ENCODE peak calls at places on chromosomes 6 and 20, in five cellular contexts. One of them, this sample, is unnamed.
A peak's percentile ranks its signal among the peaks of the same experiment; 100 is the strongest.

GRCh38 chr6:109894181-109894580 is 83.9 kb upstream of the GPR6 start:
- DNase-seq in NCI-H510A: no peak
- DNase-seq in fibroblast of the conjunctiva: no peak
- DNase-seq in stimulated activated CD4-positive, alpha-beta T cell treated with anti-CD3 and anti-CD28 coated beads, TNF-alpha, amount 100 ng/mL, for 48 hours: no peak
- DNase-seq in heart right ventricle: no peak
- DNase-seq in this sample: no peak

GRCh38 chr6:106730672-106731071 is 101.3 kb downstream of the QRSL1 start:
- DNase-seq in stimulated activated CD4-positive, alpha-beta T cell treated with anti-CD3 and anti-CD28 coated beads, TNF-alpha, amount 100 ng/mL, for 48 hours: no peak
- DNase-seq in heart right ventricle: no peak
- DNase-seq in NCI-H510A: no peak
- DNase-seq in fibroblast of the conjunctiva: no peak
- DNase-seq in this sample: no peak

GRCh38 chr6:131646249-131646670 is 9.2 kb downstream of the ENPP3 start:
- DNase-seq in heart right ventricle: no peak
- DNase-seq in NCI-H510A: no peak
- DNase-seq in stimulated activated CD4-positive, alpha-beta T cell treated with anti-CD3 and anti-CD28 coated beads, TNF-alpha, amount 100 ng/mL, for 48 hours: no peak
- DNase-seq in fibroblast of the conjunctiva: no peak
- DNase-seq in this sample: no peak

GRCh38 chr20:62364911-62365736 is 2.0 kb downstream of the LAMA5 start:
- DNase-seq in NCI-H510A: no peak
- DNase-seq in fibroblast of the conjunctiva: no peak
- DNase-seq in stimulated activated CD4-positive, alpha-beta T cell treated with anti-CD3 and anti-CD28 coated beads, TNF-alpha, amount 100 ng/mL, for 48 hours: no peak
- DNase-seq in heart right ventricle: peak; percentile 71
- DNase-seq in this sample: no peak

GRCh38 chr20:19414600-19414999 is 202.2 kb downstream of the SLC24A3 start:
- DNase-seq in fibroblast of the conjunctiva: no peak
- DNase-seq in NCI-H510A: no peak
- DNase-seq in stimulated activated CD4-positive, alpha-beta T cell treated with anti-CD3 and anti-CD28 coated beads, TNF-alpha, amount 100 ng/mL, for 48 hours: no peak
- DNase-seq in heart right ventricle: no peak
- DNase-seq in this sample: no peak

GRCh38 chr6:121247386-121247785 is 86.9 kb downstream of the TBC1D32 start:
- DNase-seq in NCI-H510A: no peak
- DNase-seq in heart right ventricle: no peak
- DNase-seq in fibroblast of the conjunctiva: no peak
- DNase-seq in stimulated activated CD4-positive, alpha-beta T cell treated with anti-CD3 and anti-CD28 coated beads, TNF-alpha, amount 100 ng/mL, for 48 hours: no peak
- DNase-seq in this sample: peak; percentile 19

GRCh38 chr6:12968839-12969558 is 252.4 kb downstream of the PHACTR1 start:
- DNase-seq in stimulated activated CD4-positive, alpha-beta T cell treated with anti-CD3 and anti-CD28 coated beads, TNF-alpha, amount 100 ng/mL, for 48 hours: no peak
- DNase-seq in fibroblast of the conjunctiva: no peak
- DNase-seq in NCI-H510A: no peak
- DNase-seq in heart right ventricle: no peak
- DNase-seq in this sample: no peak

GRCh38 chr6:106790935-106791334 is 161.6 kb downstream of the QRSL1 start:
- DNase-seq in stimulated activated CD4-positive, alpha-beta T cell treated with anti-CD3 and anti-CD28 coated beads, TNF-alpha, amount 100 ng/mL, for 48 hours: no peak
- DNase-seq in heart right ventricle: no peak
- DNase-seq in NCI-H510A: no peak
- DNase-seq in fibroblast of the conjunctiva: no peak
- DNase-seq in this sample: no peak

GRCh38 chr6:162463573-162463972 is 264.0 kb downstream of the PRKN start:
- DNase-seq in stimulated activated CD4-positive, alpha-beta T cell treated with anti-CD3 and anti-CD28 coated beads, TNF-alpha, amount 100 ng/mL, for 48 hours: no peak
- DNase-seq in NCI-H510A: no peak
- DNase-seq in heart right ventricle: no peak
- DNase-seq in fibroblast of the conjunctiva: no peak
- DNase-seq in this sample: no peak

GRCh38 chr20:51586005-51586440 is 43.5 kb upstream of the NFATC2 start:
- DNase-seq in heart right ventricle: no peak
- DNase-seq in stimulated activated CD4-positive, alpha-beta T cell treated with anti-CD3 and anti-CD28 coated beads, TNF-alpha, amount 100 ng/mL, for 48 hours: no peak
- DNase-seq in NCI-H510A: no peak
- DNase-seq in fibroblast of the conjunctiva: no peak
- DNase-seq in this sample: peak; percentile 95

GRCh38 chr6:30530013-30530412 is 26.3 kb downstream of the GNL1 start:
- DNase-seq in NCI-H510A: no peak
- DNase-seq in stimulated activated CD4-positive, alpha-beta T cell treated with anti-CD3 and anti-CD28 coated beads, TNF-alpha, amount 100 ng/mL, for 48 hours: no peak
- DNase-seq in heart right ventricle: no peak
- DNase-seq in fibroblast of the conjunctiva: no peak
- DNase-seq in this sample: no peak

GRCh38 chr6:91185072-91185471 is 598.2 kb upstream of the MAP3K7 start:
- DNase-seq in NCI-H510A: no peak
- DNase-seq in stimulated activated CD4-positive, alpha-beta T cell treated with anti-CD3 and anti-CD28 coated beads, TNF-alpha, amount 100 ng/mL, for 48 hours: no peak
- DNase-seq in heart right ventricle: no peak
- DNase-seq in fibroblast of the conjunctiva: no peak
- DNase-seq in this sample: no peak

GRCh38 chr20:21607971-21608735 is 94.3 kb upstream of the NKX2-2 start:
- DNase-seq in NCI-H510A: no peak
- DNase-seq in stimulated activated CD4-positive, alpha-beta T cell treated with anti-CD3 and anti-CD28 coated beads, TNF-alpha, amount 100 ng/mL, for 48 hours: no peak
- DNase-seq in fibroblast of the conjunctiva: no peak
- DNase-seq in heart right ventricle: peak; percentile 13
- DNase-seq in this sample: no peak

GRCh38 chr6:97055743-97056142 is 131.2 kb downstream of the KLHL32 start:
- DNase-seq in fibroblast of the conjunctiva: no peak
- DNase-seq in stimulated activated CD4-positive, alpha-beta T cell treated with anti-CD3 and anti-CD28 coated beads, TNF-alpha, amount 100 ng/mL, for 48 hours: no peak
- DNase-seq in NCI-H510A: no peak
- DNase-seq in heart right ventricle: no peak
- DNase-seq in this sample: no peak

GRCh38 chr6:113489946-113490345 is 367.2 kb upstream of the MARCKS start:
- DNase-seq in NCI-H510A: no peak
- DNase-seq in fibroblast of the conjunctiva: no peak
- DNase-seq in stimulated activated CD4-positive, alpha-beta T cell treated with anti-CD3 and anti-CD28 coated beads, TNF-alpha, amount 100 ng/mL, for 48 hours: no peak
- DNase-seq in heart right ventricle: no peak
- DNase-seq in this sample: peak; percentile 7

GRCh38 chr6:130575971-130576370 is 210.2 kb downstream of the TMEM200A start:
- DNase-seq in heart right ventricle: no peak
- DNase-seq in fibroblast of the conjunctiva: no peak
- DNase-seq in stimulated activated CD4-positive, alpha-beta T cell treated with anti-CD3 and anti-CD28 coated beads, TNF-alpha, amount 100 ng/mL, for 48 hours: peak; percentile 41
- DNase-seq in NCI-H510A: no peak
- DNase-seq in this sample: no peak

GRCh38 chr20:39195495-39196129 is 233.5 kb downstream of the DHX35 start:
- DNase-seq in heart right ventricle: no peak
- DNase-seq in NCI-H510A: no peak
- DNase-seq in fibroblast of the conjunctiva: no peak
- DNase-seq in stimulated activated CD4-positive, alpha-beta T cell treated with anti-CD3 and anti-CD28 coated beads, TNF-alpha, amount 100 ng/mL, for 48 hours: no peak
- DNase-seq in this sample: no peak

GRCh38 chr20:48556956-48557355 is 270.8 kb downstream of the PREX1 start:
- DNase-seq in NCI-H510A: no peak
- DNase-seq in heart right ventricle: no peak
- DNase-seq in fibroblast of the conjunctiva: no peak
- DNase-seq in stimulated activated CD4-positive, alpha-beta T cell treated with anti-CD3 and anti-CD28 coated beads, TNF-alpha, amount 100 ng/mL, for 48 hours: no peak
- DNase-seq in this sample: no peak

GRCh38 chr6:17212541-17213371 is 68.4 kb upstream of the RBM24 start:
- DNase-seq in fibroblast of the conjunctiva: no peak
- DNase-seq in stimulated activated CD4-positive, alpha-beta T cell treated with anti-CD3 and anti-CD28 coated beads, TNF-alpha, amount 100 ng/mL, for 48 hours: no peak
- DNase-seq in NCI-H510A: no peak
- DNase-seq in heart right ventricle: peak; percentile 28
- DNase-seq in this sample: peak; percentile 11

GRCh38 chr6:52992980-52993379 is 2.1 kb downstream of the GSTA4 start:
- DNase-seq in NCI-H510A: no peak
- DNase-seq in stimulated activated CD4-positive, alpha-beta T cell treated with anti-CD3 and anti-CD28 coated beads, TNF-alpha, amount 100 ng/mL, for 48 hours: no peak
- DNase-seq in heart right ventricle: no peak
- DNase-seq in fibroblast of the conjunctiva: peak; percentile 39
- DNase-seq in this sample: peak; percentile 73

GRCh38 chr6:3741477-3741871 is 10.0 kb downstream of the PXDC1 start:
- DNase-seq in NCI-H510A: no peak
- DNase-seq in stimulated activated CD4-positive, alpha-beta T cell treated with anti-CD3 and anti-CD28 coated beads, TNF-alpha, amount 100 ng/mL, for 48 hours: no peak
- DNase-seq in heart right ventricle: no peak
- DNase-seq in fibroblast of the conjunctiva: no peak
- DNase-seq in this sample: no peak

GRCh38 chr20:5078399-5078958 is 41.3 kb downstream of the PCNA start:
- DNase-seq in heart right ventricle: peak; percentile 22
- DNase-seq in stimulated activated CD4-positive, alpha-beta T cell treated with anti-CD3 and anti-CD28 coated beads, TNF-alpha, amount 100 ng/mL, for 48 hours: peak; percentile 73
- DNase-seq in NCI-H510A: peak; percentile 22
- DNase-seq in fibroblast of the conjunctiva: no peak
- DNase-seq in this sample: peak; percentile 87

GRCh38 chr6:43771210-43771857 is 1.3 kb downstream of the VEGFA start:
- DNase-seq in heart right ventricle: peak; percentile 73
- DNase-seq in fibroblast of the conjunctiva: no peak
- DNase-seq in NCI-H510A: peak; percentile 62
- DNase-seq in stimulated activated CD4-positive, alpha-beta T cell treated with anti-CD3 and anti-CD28 coated beads, TNF-alpha, amount 100 ng/mL, for 48 hours: peak; percentile 41
- DNase-seq in this sample: peak; percentile 82

GRCh38 chr6:128256100-128256499 is 264.3 kb downstream of the PTPRK start:
- DNase-seq in NCI-H510A: no peak
- DNase-seq in heart right ventricle: no peak
- DNase-seq in fibroblast of the conjunctiva: no peak
- DNase-seq in stimulated activated CD4-positive, alpha-beta T cell treated with anti-CD3 and anti-CD28 coated beads, TNF-alpha, amount 100 ng/mL, for 48 hours: no peak
- DNase-seq in this sample: no peak

GRCh38 chr6:148416309-148416965 is 73.8 kb downstream of the SASH1 start:
- DNase-seq in NCI-H510A: no peak
- DNase-seq in stimulated activated CD4-positive, alpha-beta T cell treated with anti-CD3 and anti-CD28 coated beads, TNF-alpha, amount 100 ng/mL, for 48 hours: no peak
- DNase-seq in fibroblast of the conjunctiva: no peak
- DNase-seq in heart right ventricle: no peak
- DNase-seq in this sample: no peak

GRCh38 chr20:9141070-9141469 is 72.2 kb downstream of the PLCB4 start:
- DNase-seq in heart right ventricle: no peak
- DNase-seq in stimulated activated CD4-positive, alpha-beta T cell treated with anti-CD3 and anti-CD28 coated beads, TNF-alpha, amount 100 ng/mL, for 48 hours: no peak
- DNase-seq in fibroblast of the conjunctiva: no peak
- DNase-seq in NCI-H510A: no peak
- DNase-seq in this sample: no peak

GRCh38 chr6:16322666-16323312 is 84.4 kb downstream of the GMPR start:
- DNase-seq in heart right ventricle: peak; percentile 49
- DNase-seq in stimulated activated CD4-positive, alpha-beta T cell treated with anti-CD3 and anti-CD28 coated beads, TNF-alpha, amount 100 ng/mL, for 48 hours: peak; percentile 72
- DNase-seq in fibroblast of the conjunctiva: no peak
- DNase-seq in NCI-H510A: no peak
- DNase-seq in this sample: peak; percentile 79

GRCh38 chr6:134176283-134176975 is 124.0 kb upstream of the SLC2A12 start:
- DNase-seq in fibroblast of the conjunctiva: no peak
- DNase-seq in stimulated activated CD4-positive, alpha-beta T cell treated with anti-CD3 and anti-CD28 coated beads, TNF-alpha, amount 100 ng/mL, for 48 hours: no peak
- DNase-seq in heart right ventricle: peak; percentile 66
- DNase-seq in NCI-H510A: no peak
- DNase-seq in this sample: peak; percentile 76

This sample was measured in GM23248.